ENCODE peak calls at places on chromosomes 12 and 14, in four cellular contexts. I is endothelial cell of umbilical vein, Q is brain microvascular endothelial cell, O is lower lobe of right lung. H is an unnamed sample.

GRCh38 chr12:51048601-51049369 is 658 bp downstream of the LETMD1 start:
- DNase-seq in I (no peak), Q (no peak), O (no peak), H (no peak)

GRCh38 chr12:89181271-89181920 is 170.9 kb downstream of the DUSP6 start:
- DNase-seq in Q (peak), I (peak), O (no peak), H (no peak)

GRCh38 chr12:52529846-52530245 is 9.7 kb upstream of the KRT5 start:
- DNase-seq in O (no peak), Q (no peak), I (no peak), H (no peak)

GRCh38 chr12:62898568-62898967 is 36.4 kb downstream of the PPM1H start:
- DNase-seq in O (no peak), Q (no peak), I (no peak), H (no peak)

GRCh38 chr14:79144891-79145290 is 974.7 kb downstream of the NRXN3 start:
- DNase-seq in O (no peak), Q (no peak), I (no peak), H (no peak)

GRCh38 chr12:53427905-53428594 is 4.4 kb downstream of the AMHR2 start:
- DNase-seq in O (no peak), Q (peak), I (no peak), H (no peak)

GRCh38 chr12:52278931-52279682 is 4.7 kb downstream of the KRT86 start:
- DNase-seq in Q (peak), O (peak), I (peak), H (peak)

GRCh38 chr14:68987653-68988036 is 8.5 kb upstream of the ACTN1 start:
- DNase-seq in I (no peak), O (no peak), Q (no peak), H (no peak)

GRCh38 chr12:27424631-27425230 is 21.8 kb upstream of the SMCO2 start:
- DNase-seq in Q (peak), O (no peak), I (peak), H (no peak)

GRCh38 chr12:90888316-90888715 is 66.7 kb downstream of the CCER1 start:
- DNase-seq in O (no peak), I (no peak), Q (no peak), H (no peak)

GRCh38 chr14:72792051-72792788 is 101.7 kb downstream of the DPF3 start:
- DNase-seq in O (no peak), I (no peak), Q (peak), H (no peak)

GRCh38 chr14:44657153-44657552 is 150.1 kb upstream of the FSCB start:
- DNase-seq in Q (no peak), I (no peak), O (no peak), H (no peak)

GRCh38 chr12:75779891-75780501 is 251.6 kb downstream of the PHLDA1 start:
- DNase-seq in I (peak), Q (no peak), O (no peak), H (no peak)

GRCh38 chr12:121390856-121391255 is 9.1 kb upstream of the RNF34 start:
- DNase-seq in Q (no peak), O (no peak), I (no peak), H (no peak)

GRCh38 chr12:13128291-13129000 is 25.0 kb upstream of the GSG1 start:
- DNase-seq in I (no peak), O (no peak), Q (no peak), H (no peak)

GRCh38 chr14:85587152-85587697 is 57.3 kb downstream of the FLRT2 start:
- DNase-seq in O (no peak), I (no peak), Q (no peak), H (peak)

GRCh38 chr12:97875064-97875463 is 412.5 kb downstream of the RMST start:
- DNase-seq in O (no peak), Q (no peak), I (no peak), H (peak)

DNA sequence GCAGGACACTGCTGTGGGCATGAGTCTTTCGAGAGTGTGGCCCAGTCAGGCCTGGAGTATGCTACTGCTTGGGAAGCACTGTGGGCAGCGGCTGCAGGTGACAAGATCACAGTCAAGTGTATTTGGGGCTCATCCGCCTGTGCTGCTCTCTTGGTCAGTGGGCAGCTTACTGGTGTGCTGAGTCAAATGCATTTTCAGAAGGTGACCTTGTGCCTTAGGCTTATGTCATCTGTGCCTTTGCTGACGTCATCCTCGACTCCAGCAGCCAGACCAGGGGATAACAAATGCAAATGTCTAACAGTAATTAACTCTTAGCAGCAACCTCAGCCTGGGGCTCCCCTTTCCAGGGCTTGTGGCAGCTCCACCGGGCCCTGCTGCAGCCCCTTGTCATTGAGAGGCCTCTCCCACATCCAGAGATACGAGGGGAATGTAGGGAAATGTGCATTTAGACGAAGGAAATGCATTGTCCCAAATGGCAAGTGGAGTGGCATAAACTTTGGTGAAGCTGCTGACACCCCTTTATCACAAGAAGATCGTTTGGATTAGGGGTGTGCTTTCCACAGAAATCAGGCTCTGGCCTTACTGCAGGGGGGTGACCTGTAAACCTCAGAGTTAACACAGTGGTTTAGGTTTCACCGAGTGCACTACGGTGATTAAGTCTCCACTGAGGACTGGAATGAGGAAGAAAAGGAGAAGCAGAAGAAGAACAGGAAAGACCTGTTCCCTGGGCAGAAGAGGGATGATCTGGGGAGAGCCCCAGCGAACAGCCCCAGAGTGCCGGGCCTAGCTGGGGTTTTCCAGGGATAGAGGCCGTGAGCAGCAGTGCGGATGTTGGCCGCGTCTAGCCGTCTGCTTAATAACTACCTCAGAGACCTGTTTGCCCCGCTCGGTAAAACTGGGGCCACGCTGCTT is 39.7 kb downstream of the PSMA6 start:
- DNase-seq in Q (peak), O (peak), I (no peak), H (peak)
- H3K27ac ChIP-seq in Q (no peak), O (peak), I (no peak), H (peak)

GRCh38 chr12:103852498-103852992 is 11.5 kb upstream of the NT5DC3 start:
- DNase-seq in I (no peak), Q (peak), O (no peak), H (no peak)
- H3K27ac ChIP-seq in I (no peak), Q (no peak), O (no peak), H (no peak)

GRCh38 chr12:130685850-130686249 is 30.2 kb downstream of the RIMBP2 start:
- DNase-seq in O (no peak), I (no peak), Q (no peak), H (no peak)
- H3K27ac ChIP-seq in O (no peak), I (no peak), Q (no peak), H (no peak)

GRCh38 chr12:11829764-11830194 is 180.3 kb downstream of the ETV6 start:
- DNase-seq in Q (no peak), O (no peak), I (no peak), H (no peak)

GRCh38 chr12:11832100-11832499 is 182.6 kb downstream of the ETV6 start:
- DNase-seq in I (no peak), Q (no peak), O (no peak), H (no peak)

GRCh38 chr12:11833174-11833895 is 183.9 kb downstream of the ETV6 start:
- DNase-seq in Q (no peak), O (no peak), I (no peak), H (no peak)

GRCh38 chr12:11827096-11827841 is 177.8 kb downstream of the ETV6 start:
- DNase-seq in I (no peak), Q (no peak), O (no peak), H (no peak)

DNA sequence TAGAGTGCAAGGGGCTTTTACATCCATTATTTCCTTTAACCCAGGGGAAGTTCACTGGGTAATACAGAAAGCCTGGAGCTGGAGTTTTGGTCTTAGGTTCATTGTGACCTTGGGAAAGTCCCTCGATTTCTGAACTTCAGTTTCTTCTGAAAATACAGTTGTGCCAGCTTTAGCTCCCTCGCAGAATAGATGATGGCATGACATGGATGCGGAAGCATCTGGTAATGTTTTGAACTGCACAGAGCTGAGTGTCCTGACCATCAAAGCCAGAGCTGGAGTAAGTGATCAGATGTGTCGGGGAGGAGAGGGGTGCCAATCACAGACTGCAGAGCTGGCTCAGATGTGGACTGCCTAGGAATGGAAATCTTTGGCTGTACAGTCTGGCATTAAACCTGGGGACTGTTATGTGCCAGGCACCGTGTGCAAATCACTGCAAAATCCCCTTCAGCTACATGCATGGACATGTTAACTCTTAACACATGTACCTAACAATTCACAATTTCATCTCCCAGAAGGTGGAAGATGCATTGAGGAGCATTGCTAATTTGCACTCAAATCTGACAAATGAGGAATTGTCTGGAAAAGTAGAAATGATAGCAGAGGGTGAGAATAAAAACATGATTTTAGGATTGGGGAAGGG is 180.9 kb downstream of the ETV6 start:
- DNase-seq in I (no peak), Q (no peak), O (no peak), H (no peak)
- H3K27ac ChIP-seq in I (no peak), Q (no peak), O (peak), H (peak)

DNA sequence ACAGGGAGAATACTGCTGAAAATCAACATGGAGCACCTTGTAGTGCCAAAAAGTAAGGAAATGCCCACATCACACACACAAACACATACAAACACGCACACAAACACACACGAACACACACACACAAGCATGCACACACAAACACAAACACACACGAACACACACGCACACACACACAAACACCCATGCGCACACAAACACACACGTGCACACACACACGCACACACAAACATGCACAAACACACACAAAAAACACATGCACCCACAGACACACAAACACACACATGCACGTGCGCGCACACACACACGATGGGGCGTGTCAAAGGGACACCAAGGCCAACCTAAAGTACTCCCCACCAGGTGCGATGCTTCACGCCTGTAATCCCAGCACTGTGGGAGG is 61.7 kb upstream of the C14orf180 start:
- DNase-seq in I (no peak), O (no peak), Q (no peak), H (no peak)
- H3K27ac ChIP-seq in I (no peak), O (no peak), Q (no peak), H (no peak)

H was measured in upper lobe of left lung.